ENCODE peak calls at places on chromosomes 2 and 18, in eight cellular contexts. One of them, this sample, is unnamed.

GRCh38 chr2:141271346-141271745 is 859.5 kb downstream of the LRP1B start:
- DNase-seq in fibroblast of pulmonary artery: peak
- DNase-seq in GM03348: no peak
- DNase-seq in renal cortical epithelial cell: peak
- DNase-seq in NCI-H2081: no peak
- DNase-seq in stimulated activated naive B cell treated with anti-CD40 and anti-IgM and Interleukin-4, amounts not matched to agents 10 μg/mL and 1 μg/mL and 100 μg/mL, for 72 hours: no peak
- DNase-seq in midbrain: no peak
- DNase-seq in fibroblast of villous mesenchyme: no peak
- DNase-seq in this sample: no peak

GRCh38 chr18:48827321-48828200 is 123.2 kb downstream of the SMAD7 start:
- DNase-seq in fibroblast of pulmonary artery: peak
- DNase-seq in GM03348: peak
- DNase-seq in renal cortical epithelial cell: peak
- DNase-seq in NCI-H2081: peak
- DNase-seq in stimulated activated naive B cell treated with anti-CD40 and anti-IgM and Interleukin-4, amounts not matched to agents 10 μg/mL and 1 μg/mL and 100 μg/mL, for 72 hours: no peak
- DNase-seq in midbrain: no peak
- DNase-seq in fibroblast of villous mesenchyme: peak
- DNase-seq in this sample: no peak

GRCh38 chr2:223026357-223027110 is 25.5 kb upstream of the KCNE4 start:
- DNase-seq in fibroblast of pulmonary artery: peak
- DNase-seq in GM03348: peak
- DNase-seq in renal cortical epithelial cell: no peak
- DNase-seq in NCI-H2081: peak
- DNase-seq in stimulated activated naive B cell treated with anti-CD40 and anti-IgM and Interleukin-4, amounts not matched to agents 10 μg/mL and 1 μg/mL and 100 μg/mL, for 72 hours: no peak
- DNase-seq in midbrain: no peak
- DNase-seq in fibroblast of villous mesenchyme: peak
- DNase-seq in this sample: no peak

GRCh38 chr18:57137847-57138246 is 9.0 kb upstream of the BOD1L2 start:
- DNase-seq in fibroblast of pulmonary artery: no peak
- DNase-seq in GM03348: no peak
- DNase-seq in renal cortical epithelial cell: no peak
- DNase-seq in NCI-H2081: no peak
- DNase-seq in stimulated activated naive B cell treated with anti-CD40 and anti-IgM and Interleukin-4, amounts not matched to agents 10 μg/mL and 1 μg/mL and 100 μg/mL, for 72 hours: no peak
- DNase-seq in midbrain: no peak
- DNase-seq in fibroblast of villous mesenchyme: no peak
- DNase-seq in this sample: no peak

GRCh38 chr2:138997849-138998517 is 217.8 kb upstream of the NXPH2 start:
- DNase-seq in fibroblast of pulmonary artery: no peak
- DNase-seq in GM03348: no peak
- DNase-seq in renal cortical epithelial cell: peak
- DNase-seq in NCI-H2081: no peak
- DNase-seq in stimulated activated naive B cell treated with anti-CD40 and anti-IgM and Interleukin-4, amounts not matched to agents 10 μg/mL and 1 μg/mL and 100 μg/mL, for 72 hours: no peak
- DNase-seq in midbrain: no peak
- DNase-seq in fibroblast of villous mesenchyme: no peak
- DNase-seq in this sample: no peak

GRCh38 chr2:198144621-198145020 is 340.2 kb downstream of the PLCL1 start:
- DNase-seq in fibroblast of pulmonary artery: no peak
- DNase-seq in GM03348: no peak
- DNase-seq in renal cortical epithelial cell: no peak
- DNase-seq in NCI-H2081: no peak
- DNase-seq in stimulated activated naive B cell treated with anti-CD40 and anti-IgM and Interleukin-4, amounts not matched to agents 10 μg/mL and 1 μg/mL and 100 μg/mL, for 72 hours: no peak
- DNase-seq in midbrain: peak
- DNase-seq in fibroblast of villous mesenchyme: no peak
- DNase-seq in this sample: no peak

GRCh38 chr2:529425-529824 is 147.8 kb downstream of the TMEM18 start:
- DNase-seq in fibroblast of pulmonary artery: peak
- DNase-seq in GM03348: peak
- DNase-seq in renal cortical epithelial cell: peak
- DNase-seq in NCI-H2081: peak
- DNase-seq in stimulated activated naive B cell treated with anti-CD40 and anti-IgM and Interleukin-4, amounts not matched to agents 10 μg/mL and 1 μg/mL and 100 μg/mL, for 72 hours: no peak
- DNase-seq in midbrain: peak
- DNase-seq in fibroblast of villous mesenchyme: peak
- DNase-seq in this sample: no peak

GRCh38 chr2:173647681-173648350 is 293.1 kb downstream of the CDCA7 start:
- DNase-seq in fibroblast of pulmonary artery: peak
- DNase-seq in GM03348: peak
- DNase-seq in renal cortical epithelial cell: no peak
- DNase-seq in NCI-H2081: no peak
- DNase-seq in stimulated activated naive B cell treated with anti-CD40 and anti-IgM and Interleukin-4, amounts not matched to agents 10 μg/mL and 1 μg/mL and 100 μg/mL, for 72 hours: no peak
- DNase-seq in midbrain: no peak
- DNase-seq in fibroblast of villous mesenchyme: peak
- DNase-seq in this sample: no peak

GRCh38 chr18:73647391-73647790 is 500.2 kb downstream of the FBXO15 start:
- DNase-seq in fibroblast of pulmonary artery: peak
- DNase-seq in GM03348: no peak
- DNase-seq in renal cortical epithelial cell: no peak
- DNase-seq in NCI-H2081: no peak
- DNase-seq in stimulated activated naive B cell treated with anti-CD40 and anti-IgM and Interleukin-4, amounts not matched to agents 10 μg/mL and 1 μg/mL and 100 μg/mL, for 72 hours: no peak
- DNase-seq in midbrain: no peak
- DNase-seq in fibroblast of villous mesenchyme: no peak
- DNase-seq in this sample: no peak

GRCh38 chr2:81894451-81894990 is 1590.0 kb upstream of the LRRTM1 start:
- DNase-seq in fibroblast of pulmonary artery: peak
- DNase-seq in GM03348: no peak
- DNase-seq in renal cortical epithelial cell: peak
- DNase-seq in NCI-H2081: peak
- DNase-seq in stimulated activated naive B cell treated with anti-CD40 and anti-IgM and Interleukin-4, amounts not matched to agents 10 μg/mL and 1 μg/mL and 100 μg/mL, for 72 hours: no peak
- DNase-seq in midbrain: no peak
- DNase-seq in fibroblast of villous mesenchyme: peak
- DNase-seq in this sample: no peak

This sample was measured in GM12878.